ENCODE peak calls at places on chromosomes 7 and 10, in four cellular contexts. One of them, this sample, is unnamed.
A peak's percentile ranks its signal among the peaks of the same experiment; 100 is the strongest.

GRCh38 chr7:83547526-83547925 is 101.4 kb downstream of the SEMA3E start:
- DNase-seq in GM12865: peak; percentile 65
- DNase-seq in K562: no peak
- DNase-seq in CD8-positive, alpha-beta T cell: no peak
- DNase-seq in this sample: peak; percentile 7

GRCh38 chr7:80150621-80151273 is 16.1 kb downstream of the GNAI1 start:
- DNase-seq in K562: no peak
- DNase-seq in CD8-positive, alpha-beta T cell: no peak
- DNase-seq in GM12865: no peak
- DNase-seq in this sample: no peak

GRCh38 chr10:3636356-3637181 is 148.4 kb downstream of the KLF6 start:
- DNase-seq in K562: no peak
- DNase-seq in CD8-positive, alpha-beta T cell: no peak
- DNase-seq in GM12865: no peak
- DNase-seq in this sample: no peak

GRCh38 chr10:27153855-27154198 is 357 bp downstream of the YME1L1 start:
- DNase-seq in GM12865: peak; percentile 33
- DNase-seq in K562: no peak
- DNase-seq in CD8-positive, alpha-beta T cell: no peak
- DNase-seq in this sample: peak; percentile 15

GRCh38 chr7:139568813-139569490 is 45.5 kb downstream of the CLEC2L start:
- DNase-seq in CD8-positive, alpha-beta T cell: no peak
- DNase-seq in K562: no peak
- DNase-seq in GM12865: no peak
- DNase-seq in this sample: no peak

GRCh38 chr10:31059323-31059722 is 27.7 kb upstream of the ZNF438 start:
- DNase-seq in K562: no peak
- DNase-seq in GM12865: no peak
- DNase-seq in CD8-positive, alpha-beta T cell: no peak
- DNase-seq in this sample: no peak

GRCh38 chr10:88038268-88038667 is 174.8 kb downstream of the PTEN start:
- DNase-seq in GM12865: no peak
- DNase-seq in CD8-positive, alpha-beta T cell: no peak
- DNase-seq in K562: no peak
- DNase-seq in this sample: no peak

GRCh38 chr7:16657656-16658279 is 11.8 kb downstream of the BZW2 start:
- DNase-seq in K562: peak; percentile 62
- DNase-seq in GM12865: no peak
- DNase-seq in CD8-positive, alpha-beta T cell: no peak
- DNase-seq in this sample: peak; percentile 33

GRCh38 chr7:38704751-38705150 is 73.6 kb upstream of the AMPH start:
- DNase-seq in CD8-positive, alpha-beta T cell: no peak
- DNase-seq in GM12865: no peak
- DNase-seq in K562: no peak
- DNase-seq in this sample: no peak

GRCh38 chr7:49187543-49188268 is 263.4 kb downstream of the CDC14C start:
- DNase-seq in GM12865: peak; percentile 25
- DNase-seq in K562: no peak
- DNase-seq in CD8-positive, alpha-beta T cell: no peak
- DNase-seq in this sample: peak; percentile 8

GRCh38 chr10:62655337-62655994 is 149.1 kb upstream of the ADO start:
- DNase-seq in K562: no peak
- DNase-seq in CD8-positive, alpha-beta T cell: no peak
- DNase-seq in GM12865: peak; percentile 96
- DNase-seq in this sample: no peak

GRCh38 chr10:58943234-58943633 is 233.2 kb upstream of the PHYHIPL start:
- DNase-seq in K562: no peak
- DNase-seq in CD8-positive, alpha-beta T cell: no peak
- DNase-seq in GM12865: no peak
- DNase-seq in this sample: no peak

GRCh38 chr10:14416308-14416700 is 85.6 kb upstream of the FRMD4A start:
- DNase-seq in CD8-positive, alpha-beta T cell: no peak
- DNase-seq in GM12865: no peak
- DNase-seq in K562: no peak
- DNase-seq in this sample: no peak

GRCh38 chr7:141045126-141045841 is 28.6 kb upstream of the TMEM178B start:
- DNase-seq in K562: no peak
- DNase-seq in GM12865: no peak
- DNase-seq in CD8-positive, alpha-beta T cell: no peak
- DNase-seq in this sample: peak; percentile 46

GRCh38 chr7:68224041-68224534 is 1227.5 kb downstream of the TYW1 start:
- DNase-seq in GM12865: no peak
- DNase-seq in CD8-positive, alpha-beta T cell: no peak
- DNase-seq in K562: no peak
- DNase-seq in this sample: no peak

GRCh38 chr7:72123913-72124312 is 288.2 kb downstream of the CALN1 start:
- DNase-seq in CD8-positive, alpha-beta T cell: no peak
- DNase-seq in GM12865: no peak
- DNase-seq in K562: no peak
- DNase-seq in this sample: no peak

GRCh38 chr10:131083915-131084790 is 227.4 kb downstream of the TCERG1L start:
- DNase-seq in GM12865: no peak
- DNase-seq in K562: peak; percentile 10
- DNase-seq in CD8-positive, alpha-beta T cell: no peak
- DNase-seq in this sample: no peak
- TF ChIP-seq CTCF in GM12865: no peak
- TF ChIP-seq CTCF in K562: peak; percentile 45
- TF ChIP-seq CTCF in CD8-positive, alpha-beta T cell: no peak
- TF ChIP-seq CTCF in this sample: no peak

GRCh38 chr10:33559105-33559504 is 224.6 kb upstream of the NRP1 start:
- DNase-seq in CD8-positive, alpha-beta T cell: no peak
- DNase-seq in GM12865: peak; percentile 40
- DNase-seq in K562: no peak
- DNase-seq in this sample: peak; percentile 5
- TF ChIP-seq CTCF in CD8-positive, alpha-beta T cell: no peak
- TF ChIP-seq CTCF in GM12865: no peak
- TF ChIP-seq CTCF in K562: no peak
- TF ChIP-seq CTCF in this sample: no peak

GRCh38 chr10:97676770-97677581 is 10.1 kb downstream of the AVPI1 start:
- DNase-seq in GM12865: peak; percentile 66
- DNase-seq in K562: peak; percentile 62
- DNase-seq in CD8-positive, alpha-beta T cell: peak; percentile 70
- DNase-seq in this sample: peak; percentile 83
- TF ChIP-seq CTCF in GM12865: peak; percentile 88
- TF ChIP-seq CTCF in K562: peak; percentile 70
- TF ChIP-seq CTCF in CD8-positive, alpha-beta T cell: peak; percentile 91
- TF ChIP-seq CTCF in this sample: peak; percentile 91

GRCh38 chr10:21260793-21261149 is 264.7 kb downstream of the SKIDA1 start:
- DNase-seq in GM12865: no peak
- DNase-seq in K562: no peak
- DNase-seq in CD8-positive, alpha-beta T cell: no peak
- DNase-seq in this sample: no peak
- TF ChIP-seq CTCF in GM12865: no peak
- TF ChIP-seq CTCF in K562: no peak
- TF ChIP-seq CTCF in CD8-positive, alpha-beta T cell: no peak
- TF ChIP-seq CTCF in this sample: no peak

GRCh38 chr7:100789055-100789454 is 38.3 kb downstream of the EPHB4 start:
- DNase-seq in CD8-positive, alpha-beta T cell: no peak
- DNase-seq in K562: peak; percentile 32
- DNase-seq in GM12865: no peak
- DNase-seq in this sample: no peak
- TF ChIP-seq CTCF in CD8-positive, alpha-beta T cell: no peak
- TF ChIP-seq CTCF in K562: peak; percentile 49
- TF ChIP-seq CTCF in GM12865: no peak
- TF ChIP-seq CTCF in this sample: no peak

GRCh38 chr10:43265799-43266721 is 805 bp downstream of the RASGEF1A start:
- DNase-seq in GM12865: no peak
- DNase-seq in K562: peak; percentile 24
- DNase-seq in CD8-positive, alpha-beta T cell: peak; percentile 71
- DNase-seq in this sample: peak; percentile 96
- TF ChIP-seq CTCF in GM12865: no peak
- TF ChIP-seq CTCF in K562: peak; percentile 50
- TF ChIP-seq CTCF in CD8-positive, alpha-beta T cell: no peak
- TF ChIP-seq CTCF in this sample: peak; percentile 53

GRCh38 chr7:100247152-100247757 is 27.5 kb downstream of the PVRIG start:
- DNase-seq in CD8-positive, alpha-beta T cell: no peak
- DNase-seq in GM12865: no peak
- DNase-seq in K562: peak; percentile 63
- DNase-seq in this sample: peak; percentile 95
- TF ChIP-seq CTCF in CD8-positive, alpha-beta T cell: no peak
- TF ChIP-seq CTCF in GM12865: no peak
- TF ChIP-seq CTCF in K562: no peak
- TF ChIP-seq CTCF in this sample: no peak

DNA sequence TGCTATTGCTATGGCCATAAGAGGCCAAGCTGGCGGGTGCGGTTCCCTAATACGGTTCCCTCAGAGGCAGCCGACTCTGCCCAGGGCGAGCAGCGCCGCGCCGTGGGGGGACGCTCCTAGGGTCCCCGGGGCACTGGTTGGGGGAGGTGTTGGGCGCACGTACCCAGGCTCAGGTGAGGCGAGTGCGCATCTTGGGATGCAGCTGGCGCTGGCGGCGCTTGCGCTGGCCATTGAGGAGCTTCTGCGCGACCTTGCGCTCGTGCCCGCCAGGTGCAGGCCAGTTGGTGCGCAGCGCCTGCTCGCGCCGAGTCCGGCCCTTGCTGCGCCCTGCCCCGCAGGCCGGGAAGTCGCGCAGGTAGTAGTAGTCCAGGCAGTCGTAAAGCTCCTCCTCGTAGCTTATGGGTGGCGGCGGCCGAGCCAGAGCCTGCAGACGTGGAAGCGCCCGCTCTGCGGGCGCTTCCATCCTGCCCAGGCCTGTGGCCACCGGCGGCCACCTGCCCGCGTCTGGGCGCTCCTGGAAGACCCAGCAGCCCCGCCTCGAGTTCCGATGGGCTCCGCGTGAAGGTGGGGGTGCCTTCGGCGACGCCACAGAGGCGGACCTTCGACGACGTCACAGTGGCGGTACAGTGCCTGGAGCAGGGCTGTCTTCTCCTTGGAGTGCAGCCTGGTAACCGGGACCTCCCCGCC is at the start of gene NUPR2:
- DNase-seq in GM12865: no peak
- DNase-seq in K562: no peak
- DNase-seq in CD8-positive, alpha-beta T cell: no peak
- DNase-seq in this sample: no peak
- TF ChIP-seq CTCF in GM12865: no peak
- TF ChIP-seq CTCF in K562: no peak
- TF ChIP-seq CTCF in CD8-positive, alpha-beta T cell: no peak
- TF ChIP-seq CTCF in this sample: no peak

DNA sequence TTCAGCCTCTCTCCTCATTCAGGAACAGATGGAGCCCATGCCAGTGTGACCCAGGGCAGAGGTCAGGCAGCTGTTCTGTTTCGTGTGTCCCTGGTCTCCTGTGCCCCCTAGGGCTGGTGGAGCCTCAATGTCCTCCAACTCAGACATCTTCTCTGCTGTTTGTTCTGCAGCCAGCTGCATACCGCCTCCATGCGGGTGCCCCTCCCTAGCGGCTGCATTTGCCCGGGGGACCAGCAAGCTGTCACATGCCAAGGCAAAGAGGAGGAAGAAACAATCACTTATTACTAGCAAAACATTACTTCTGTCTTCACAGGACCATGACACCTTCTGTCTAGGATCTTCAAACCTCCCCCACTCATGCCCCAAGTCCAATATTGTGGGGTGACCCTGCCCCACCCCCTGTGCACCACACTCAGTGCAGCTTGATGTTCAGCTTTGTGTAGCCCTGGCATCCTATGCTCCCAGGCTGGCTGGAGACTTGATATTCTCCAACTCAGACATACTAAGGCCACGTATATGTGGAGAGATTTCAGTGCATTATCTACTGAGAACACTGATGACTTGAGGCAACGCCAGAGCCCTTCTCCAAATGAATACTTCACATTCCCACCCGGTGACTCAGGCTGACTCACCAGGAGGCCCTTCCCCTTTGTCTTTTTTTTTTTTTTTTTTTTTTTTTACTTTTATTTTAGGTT is 188.9 kb downstream of the SKIDA1 start:
- DNase-seq in K562: peak; percentile 70
- DNase-seq in CD8-positive, alpha-beta T cell: no peak
- DNase-seq in GM12865: no peak
- DNase-seq in this sample: peak; percentile 86
- TF ChIP-seq CTCF in K562: no peak
- TF ChIP-seq CTCF in CD8-positive, alpha-beta T cell: no peak
- TF ChIP-seq CTCF in GM12865: no peak
- TF ChIP-seq CTCF in this sample: peak; percentile 31

GRCh38 chr10:93071674-93072224 is 1.9 kb upstream of the CYP26A1 start:
- DNase-seq in K562: peak; percentile 89
- DNase-seq in CD8-positive, alpha-beta T cell: no peak
- DNase-seq in GM12865: no peak
- DNase-seq in this sample: peak; percentile 43
- TF ChIP-seq CTCF in K562: peak; percentile 15
- TF ChIP-seq CTCF in CD8-positive, alpha-beta T cell: no peak
- TF ChIP-seq CTCF in GM12865: no peak
- TF ChIP-seq CTCF in this sample: no peak

This sample was measured in A549.